ENCODE peak calls at places on chromosome 6, in ten cellular contexts. One of them, this sample, is unnamed. For H3K4me1, the result is how much of the 10 kb centered on the place peaks cover.

GRCh38 chr6:1562171-1562955 is 47.4 kb upstream of the FOXC1 start:
- DNase-seq in H9: no peak
- DNase-seq in mammary epithelial cell: peak
- DNase-seq in neuronal stem cell: no peak
- DNase-seq in mesendoderm: no peak
- DNase-seq in NT2/D1: no peak
- DNase-seq in adipocyte: no peak
- DNase-seq in MM.1S: no peak
- DNase-seq in neural progenitor cell: no peak
- DNase-seq in IMR-90: no peak
- DNase-seq in this sample: no peak

GRCh38 chr6:160337301-160337700 is 10.9 kb upstream of the SLC22A3 start:
- DNase-seq in neural progenitor cell: no peak
- DNase-seq in neuronal stem cell: no peak
- DNase-seq in mammary epithelial cell: peak
- DNase-seq in MM.1S: no peak
- DNase-seq in adipocyte: peak
- DNase-seq in H9: no peak
- DNase-seq in IMR-90: no peak
- DNase-seq in NT2/D1: no peak
- DNase-seq in mesendoderm: peak
- DNase-seq in this sample: no peak

GRCh38 chr6:138972226-138972665 is 15.8 kb downstream of the REPS1 start:
- DNase-seq in mesendoderm: no peak
- DNase-seq in MM.1S: no peak
- DNase-seq in neural progenitor cell: no peak
- DNase-seq in mammary epithelial cell: peak
- DNase-seq in neuronal stem cell: no peak
- DNase-seq in NT2/D1: no peak
- DNase-seq in H9: no peak
- DNase-seq in adipocyte: no peak
- DNase-seq in IMR-90: peak
- DNase-seq in this sample: no peak

GRCh38 chr6:167329014-167329413 is 4.1 kb downstream of the TTLL2 start:
- DNase-seq in IMR-90: no peak
- DNase-seq in MM.1S: no peak
- DNase-seq in mammary epithelial cell: no peak
- DNase-seq in mesendoderm: no peak
- DNase-seq in neuronal stem cell: no peak
- DNase-seq in NT2/D1: no peak
- DNase-seq in adipocyte: no peak
- DNase-seq in neural progenitor cell: no peak
- DNase-seq in H9: no peak
- DNase-seq in this sample: no peak

GRCh38 chr6:85594197-85594930 is 706 bp upstream of the SNX14 start:
- DNase-seq in H9: no peak
- DNase-seq in adipocyte: no peak
- DNase-seq in neuronal stem cell: no peak
- DNase-seq in neural progenitor cell: peak
- DNase-seq in IMR-90: peak
- DNase-seq in MM.1S: peak
- DNase-seq in mammary epithelial cell: peak
- DNase-seq in NT2/D1: no peak
- DNase-seq in mesendoderm: peak
- DNase-seq in this sample: no peak

GRCh38 chr6:63640062-63640461 is 4.5 kb downstream of the PHF3 start:
- DNase-seq in MM.1S: no peak
- DNase-seq in neural progenitor cell: no peak
- DNase-seq in neuronal stem cell: no peak
- DNase-seq in mesendoderm: no peak
- DNase-seq in adipocyte: no peak
- DNase-seq in NT2/D1: no peak
- DNase-seq in H9: no peak
- DNase-seq in mammary epithelial cell: peak
- DNase-seq in IMR-90: peak
- DNase-seq in this sample: no peak

GRCh38 chr6:121856296-121856695 is 420.9 kb downstream of the GJA1 start:
- DNase-seq in NT2/D1: no peak
- DNase-seq in H9: no peak
- DNase-seq in neural progenitor cell: no peak
- DNase-seq in IMR-90: peak
- DNase-seq in neuronal stem cell: no peak
- DNase-seq in adipocyte: peak
- DNase-seq in MM.1S: no peak
- DNase-seq in mesendoderm: no peak
- DNase-seq in mammary epithelial cell: no peak
- DNase-seq in this sample: no peak

GRCh38 chr6:57220083-57220703 is 1.9 kb downstream of the RAB23 start:
- DNase-seq in NT2/D1: no peak
- DNase-seq in mesendoderm: no peak
- DNase-seq in IMR-90: no peak
- DNase-seq in adipocyte: no peak
- DNase-seq in mammary epithelial cell: peak
- DNase-seq in neuronal stem cell: no peak
- DNase-seq in MM.1S: no peak
- DNase-seq in neural progenitor cell: no peak
- DNase-seq in H9: no peak
- DNase-seq in this sample: no peak

GRCh38 chr6:143108278-143108677 is 47.6 kb downstream of the AIG1 start:
- DNase-seq in mammary epithelial cell: no peak
- DNase-seq in adipocyte: peak
- DNase-seq in IMR-90: no peak
- DNase-seq in H9: no peak
- DNase-seq in MM.1S: no peak
- DNase-seq in mesendoderm: no peak
- DNase-seq in neuronal stem cell: no peak
- DNase-seq in neural progenitor cell: no peak
- DNase-seq in NT2/D1: no peak
- DNase-seq in this sample: no peak

GRCh38 chr6:116060572-116061283 is at the start of gene FRK:
- DNase-seq in neuronal stem cell: no peak
- DNase-seq in adipocyte: peak
- DNase-seq in mammary epithelial cell: peak
- DNase-seq in neural progenitor cell: no peak
- DNase-seq in IMR-90: peak
- DNase-seq in MM.1S: peak
- DNase-seq in H9: no peak
- DNase-seq in NT2/D1: no peak
- DNase-seq in mesendoderm: no peak
- DNase-seq in this sample: no peak

GRCh38 chr6:53824714-53825113 is 29.9 kb downstream of the LRRC1 start:
- DNase-seq in neural progenitor cell: no peak
- DNase-seq in IMR-90: no peak
- DNase-seq in mammary epithelial cell: no peak
- DNase-seq in H9: no peak
- DNase-seq in neuronal stem cell: no peak
- DNase-seq in mesendoderm: no peak
- DNase-seq in NT2/D1: no peak
- DNase-seq in MM.1S: no peak
- DNase-seq in adipocyte: no peak
- DNase-seq in this sample: no peak
- H3K4me1 ChIP-seq in neural progenitor cell: under half
- H3K4me1 ChIP-seq in IMR-90: under half
- H3K4me1 ChIP-seq in mammary epithelial cell: under half
- H3K4me1 ChIP-seq in H9: under half
- H3K4me1 ChIP-seq in neuronal stem cell: under half
- H3K4me1 ChIP-seq in mesendoderm: under half
- H3K4me1 ChIP-seq in NT2/D1: under half
- H3K4me1 ChIP-seq in MM.1S: under half
- H3K4me1 ChIP-seq in adipocyte: under half
- H3K4me1 ChIP-seq in this sample: under half

GRCh38 chr6:32128751-32129296 is 778 bp upstream of the ATF6B start:
- DNase-seq in IMR-90: no peak
- DNase-seq in NT2/D1: no peak
- DNase-seq in mesendoderm: no peak
- DNase-seq in H9: no peak
- DNase-seq in mammary epithelial cell: no peak
- DNase-seq in MM.1S: no peak
- DNase-seq in neural progenitor cell: no peak
- DNase-seq in neuronal stem cell: no peak
- DNase-seq in adipocyte: no peak
- DNase-seq in this sample: no peak
- H3K9ac ChIP-seq in IMR-90: no peak
- H3K9ac ChIP-seq in NT2/D1: peak
- H3K9ac ChIP-seq in mesendoderm: peak
- H3K9ac ChIP-seq in H9: no peak
- H3K9ac ChIP-seq in mammary epithelial cell: no peak
- H3K9ac ChIP-seq in MM.1S: no peak
- H3K9ac ChIP-seq in neural progenitor cell: no peak
- H3K9ac ChIP-seq in neuronal stem cell: no peak
- H3K9ac ChIP-seq in adipocyte: peak
- H3K9ac ChIP-seq in this sample: peak

GRCh38 chr6:62285612-62286469 is at the start of gene KHDRBS2:
- DNase-seq in MM.1S: peak
- DNase-seq in mesendoderm: peak
- DNase-seq in mammary epithelial cell: peak
- DNase-seq in IMR-90: no peak
- DNase-seq in neural progenitor cell: peak
- DNase-seq in neuronal stem cell: peak
- DNase-seq in NT2/D1: peak
- DNase-seq in adipocyte: no peak
- DNase-seq in H9: peak
- DNase-seq in this sample: no peak
- H3K4me1 ChIP-seq in MM.1S: under half
- H3K4me1 ChIP-seq in mesendoderm: under half
- H3K4me1 ChIP-seq in mammary epithelial cell: under half
- H3K4me1 ChIP-seq in IMR-90: under half
- H3K4me1 ChIP-seq in neural progenitor cell: under half
- H3K4me1 ChIP-seq in neuronal stem cell: under half
- H3K4me1 ChIP-seq in NT2/D1: under half
- H3K4me1 ChIP-seq in adipocyte: under half
- H3K4me1 ChIP-seq in H9: under half
- H3K4me1 ChIP-seq in this sample: under half

GRCh38 chr6:137705166-137706064 is 161.6 kb upstream of the TNFAIP3 start:
- DNase-seq in mesendoderm: peak
- DNase-seq in H9: peak
- DNase-seq in neuronal stem cell: peak
- DNase-seq in IMR-90: peak
- DNase-seq in MM.1S: peak
- DNase-seq in mammary epithelial cell: peak
- DNase-seq in neural progenitor cell: peak
- DNase-seq in adipocyte: peak
- DNase-seq in NT2/D1: peak
- DNase-seq in this sample: no peak
- H3K9ac ChIP-seq in mesendoderm: no peak
- H3K9ac ChIP-seq in H9: no peak
- H3K9ac ChIP-seq in neuronal stem cell: no peak
- H3K9ac ChIP-seq in IMR-90: no peak
- H3K9ac ChIP-seq in MM.1S: peak
- H3K9ac ChIP-seq in mammary epithelial cell: no peak
- H3K9ac ChIP-seq in neural progenitor cell: no peak
- H3K9ac ChIP-seq in adipocyte: no peak
- H3K9ac ChIP-seq in NT2/D1: no peak
- H3K9ac ChIP-seq in this sample: no peak

GRCh38 chr6:6705061-6705425 is 116.5 kb downstream of the LY86 start:
- DNase-seq in adipocyte: no peak
- DNase-seq in MM.1S: no peak
- DNase-seq in NT2/D1: no peak
- DNase-seq in neuronal stem cell: no peak
- DNase-seq in mesendoderm: no peak
- DNase-seq in H9: no peak
- DNase-seq in neural progenitor cell: no peak
- DNase-seq in mammary epithelial cell: no peak
- DNase-seq in IMR-90: no peak
- DNase-seq in this sample: no peak
- H3K4me1 ChIP-seq in adipocyte: under half
- H3K4me1 ChIP-seq in MM.1S: under half
- H3K4me1 ChIP-seq in NT2/D1: under half
- H3K4me1 ChIP-seq in neuronal stem cell: under half
- H3K4me1 ChIP-seq in mesendoderm: under half
- H3K4me1 ChIP-seq in H9: under half
- H3K4me1 ChIP-seq in neural progenitor cell: under half
- H3K4me1 ChIP-seq in mammary epithelial cell: under half
- H3K4me1 ChIP-seq in IMR-90: under half
- H3K4me1 ChIP-seq in this sample: under half

This sample was measured in keratinocyte.